ENCODE peak calls at places on chromosomes 12 and 14, in six cellular contexts. Q is breast epithelium, N is endodermal cell, L is Panc1, X is uterus, B is fibroblast of mammary gland. P is an unnamed sample.

GRCh38 chr12:91178139-91178561 is 4.5 kb downstream of the DCN start:
- DNase-seq in N (peak), B (peak), L (peak), Q (no peak), X (peak), P (peak)

GRCh38 chr12:28242129-28242887 is 52.1 kb downstream of the CCDC91 start:
- DNase-seq in Q (no peak), N (peak), L (no peak), X (no peak), B (no peak), P (no peak)

GRCh38 chr12:96399081-96399918 is 939 bp downstream of the CDK17 start:
- DNase-seq in Q (peak), X (peak), B (peak), N (peak), L (no peak), P (peak)

GRCh38 chr12:2813573-2814185 is 1.2 kb downstream of the ITFG2 start:
- DNase-seq in X (no peak), Q (no peak), N (peak), B (peak), L (no peak), P (peak)

GRCh38 chr14:70189678-70190077 is 927 bp upstream of the SLC8A3 start:
- DNase-seq in N (peak), X (no peak), Q (no peak), B (no peak), L (no peak), P (no peak)

GRCh38 chr12:49961993-49962764 is 507 bp downstream of the AQP5 start:
- DNase-seq in L (no peak), B (no peak), Q (no peak), N (peak), X (no peak), P (no peak)

GRCh38 chr12:113135178-113136127 is at the start of gene RASAL1:
- DNase-seq in X (no peak), Q (peak), N (peak), L (no peak), B (no peak), P (no peak)

GRCh38 chr14:104436741-104437701 is 142.5 kb upstream of the C14orf180 start:
- DNase-seq in L (no peak), B (no peak), Q (no peak), N (peak), X (no peak), P (no peak)

GRCh38 chr14:101988377-101988776 is 24.0 kb downstream of the DYNC1H1 start:
- DNase-seq in X (no peak), N (no peak), L (no peak), B (no peak), Q (no peak), P (no peak)

GRCh38 chr12:98644433-98644711 is 216 bp downstream of the IKBIP start:
- DNase-seq in X (no peak), N (peak), B (no peak), L (no peak), Q (peak), P (no peak)

GRCh38 chr14:98909251-98909944 is 362.6 kb downstream of the BCL11B start:
- DNase-seq in L (peak), Q (no peak), X (no peak), N (no peak), B (peak), P (no peak)

GRCh38 chr12:75478395-75478794 is 2.2 kb upstream of the GLIPR1 start:
- DNase-seq in B (peak), X (no peak), Q (no peak), N (no peak), L (no peak), P (peak)

GRCh38 chr12:127480775-127481314 is 786.1 kb upstream of the TMEM132C start:
- DNase-seq in N (no peak), L (no peak), Q (no peak), X (no peak), B (no peak), P (no peak)

GRCh38 chr12:4274960-4275868 is 1.7 kb downstream of the CCND2 start:
- DNase-seq in B (peak), L (no peak), Q (no peak), N (no peak), X (peak), P (no peak)
- H3K4me3 ChIP-seq in B (peak), L (peak), Q (peak), N (peak), X (peak), P (peak)

DNA sequence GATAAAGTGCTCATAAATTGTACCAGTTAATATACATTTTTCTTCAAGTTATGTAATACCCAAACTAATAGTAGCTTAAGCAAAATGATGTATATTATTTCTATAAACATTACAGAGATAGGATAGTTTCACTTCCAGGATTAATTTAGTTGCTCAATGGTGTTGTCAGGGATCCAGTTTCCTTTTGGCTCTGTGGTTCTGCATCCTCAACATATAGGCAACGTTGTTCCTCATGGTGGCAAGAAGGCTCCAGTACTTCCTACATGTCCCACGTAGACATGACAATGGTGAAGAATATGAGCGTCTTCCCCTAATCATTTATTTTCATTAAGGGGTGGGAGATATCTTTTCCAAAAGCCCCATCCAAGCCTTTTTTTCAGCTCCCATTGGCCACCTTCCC is 60.7 kb upstream of the DCD start:
- DNase-seq in X (no peak), N (no peak), L (no peak), B (no peak), Q (no peak), P (no peak)
- TF ChIP-seq CTCF in X (no peak), N (no peak), L (no peak), B (no peak), Q (no peak), P (no peak)

GRCh38 chr14:53711205-53711604 is 245.4 kb downstream of the BMP4 start:
- DNase-seq in L (no peak), B (no peak), Q (no peak), X (no peak), N (peak), P (no peak)

GRCh38 chr14:53716521-53716920 is 240.1 kb downstream of the BMP4 start:
- DNase-seq in L (no peak), B (no peak), Q (no peak), X (no peak), N (no peak), P (no peak)

GRCh38 chr14:53710615-53711014 is 246.0 kb downstream of the BMP4 start:
- DNase-seq in X (no peak), L (no peak), Q (no peak), B (no peak), N (no peak), P (no peak)

GRCh38 chr14:53715390-53715730 is 241.3 kb downstream of the BMP4 start:
- DNase-seq in N (no peak), Q (no peak), X (no peak), B (peak), L (no peak), P (peak)

GRCh38 chr14:53714495-53715389 is 241.9 kb downstream of the BMP4 start:
- DNase-seq in L (no peak), B (no peak), X (no peak), Q (no peak), N (no peak), P (peak)
- H3K4me3 ChIP-seq in L (no peak), B (no peak), X (no peak), Q (peak), N (no peak), P (no peak)

DNA sequence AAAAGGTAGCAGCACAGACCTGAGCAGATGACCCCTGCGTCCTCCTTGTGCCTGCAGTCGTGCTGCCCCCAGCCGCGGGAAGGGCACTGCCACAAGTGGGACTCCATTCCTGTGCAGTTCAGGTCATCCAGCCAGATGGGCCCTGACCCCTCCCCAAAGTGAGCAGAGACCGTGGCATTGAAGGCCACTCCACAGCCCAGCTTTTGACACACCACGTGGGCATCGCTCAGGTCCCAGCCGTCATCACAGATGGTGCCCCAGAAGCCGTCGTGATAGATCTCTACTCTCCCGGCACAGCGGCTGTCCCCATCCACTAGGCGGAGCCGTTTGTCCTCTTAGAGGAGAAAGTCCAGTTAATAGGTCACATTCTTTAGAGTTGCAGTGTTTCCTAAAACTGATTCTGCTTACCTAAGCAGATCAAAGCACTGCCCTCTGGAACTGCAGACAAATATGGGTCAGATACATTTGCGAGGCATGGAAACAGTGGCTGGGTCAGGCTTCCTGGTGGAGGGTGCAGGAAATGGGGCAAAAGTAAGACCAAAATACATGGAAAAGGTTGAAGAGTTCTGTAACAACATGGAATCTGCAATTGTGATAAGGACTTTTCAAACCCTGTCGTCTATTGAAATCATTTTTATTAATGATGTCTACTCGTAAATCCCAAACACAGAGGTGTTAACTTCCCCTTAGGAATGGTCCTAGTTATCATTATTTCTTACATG is 69.4 kb downstream of the CD163L1 start:
- DNase-seq in L (peak), B (peak), Q (no peak), X (no peak), N (peak), P (peak)
- TF ChIP-seq CTCF in L (peak), B (peak), Q (no peak), X (no peak), N (peak), P (peak)

P was measured in fibroblast of villous mesenchyme.